ENCODE peak calls at places on chromosomes 12 and 14, in seven cellular contexts. Y is prostate gland; W is gastrocnemius medialis; U is CD8-positive, alpha-beta T cell; N is CD8-positive, alpha-beta memory T cell; V is uterus; T is heart left ventricle. E is an unnamed sample.
A peak's percentile ranks its signal among the peaks of the same experiment; 100 is the strongest.

GRCh38 chr12:78726854-78727253 is 137.7 kb upstream of the SYT1 start:
- DNase-seq in Y (no peak), W (no peak), U (no peak), N (no peak), V (no peak), T (no peak), E (peak; percentile 22)

GRCh38 chr14:106395460-106396050 is 869.2 kb downstream of the TMEM121 start:
- DNase-seq in Y (no peak), W (no peak), U (no peak), N (no peak), V (no peak), T (no peak), E (no peak)

GRCh38 chr14:95776798-95777615 is 63.1 kb upstream of the TCL1A start:
- DNase-seq in Y (no peak), W (no peak), U (no peak), N (no peak), V (no peak), T (no peak), E (no peak)

GRCh38 chr12:67358686-67359374 is 89.7 kb downstream of the CAND1 start:
- DNase-seq in Y (no peak), W (no peak), U (no peak), N (no peak), V (no peak), T (no peak), E (no peak)

GRCh38 chr14:75989134-75989533 is 3.6 kb downstream of the IFT43 start:
- DNase-seq in Y (no peak), W (peak; percentile 55), U (no peak), N (no peak), V (peak; percentile 85), T (peak; percentile 53), E (no peak)

GRCh38 chr14:68131907-68132306 is 312.3 kb downstream of the RAD51B start:
- DNase-seq in Y (no peak), W (no peak), U (no peak), N (no peak), V (no peak), T (no peak), E (no peak)

GRCh38 chr12:96063046-96063445 is 27.7 kb upstream of the LTA4H start:
- DNase-seq in Y (no peak), W (no peak), U (no peak), N (no peak), V (no peak), T (no peak), E (no peak)

GRCh38 chr14:58332514-58332913 is 34.2 kb downstream of the ARID4A start:
- DNase-seq in Y (no peak), W (no peak), U (no peak), N (no peak), V (no peak), T (no peak), E (no peak)

GRCh38 chr12:2856051-2856450 is 788 bp downstream of the TEX52 start:
- DNase-seq in Y (no peak), W (no peak), U (no peak), N (no peak), V (no peak), T (no peak), E (no peak)

GRCh38 chr12:119630223-119630781 is 36.7 kb downstream of the TMEM233 start:
- DNase-seq in Y (no peak), W (no peak), U (no peak), N (no peak), V (no peak), T (no peak), E (no peak)

GRCh38 chr12:93514853-93515252 is 47.5 kb downstream of the MRPL42 start:
- DNase-seq in Y (no peak), W (no peak), U (no peak), N (no peak), V (no peak), T (no peak), E (no peak)

GRCh38 chr14:66288511-66288910 is 197.7 kb upstream of the CCDC196 start:
- DNase-seq in Y (no peak), W (no peak), U (no peak), N (no peak), V (no peak), T (no peak), E (no peak)

GRCh38 chr12:21656931-21657335 is 709 bp downstream of the LDHB start:
- DNase-seq in Y (peak; percentile 35), W (no peak), U (peak; percentile 42), N (peak; percentile 44), V (no peak), T (peak; percentile 45), E (peak; percentile 65)

DNA sequence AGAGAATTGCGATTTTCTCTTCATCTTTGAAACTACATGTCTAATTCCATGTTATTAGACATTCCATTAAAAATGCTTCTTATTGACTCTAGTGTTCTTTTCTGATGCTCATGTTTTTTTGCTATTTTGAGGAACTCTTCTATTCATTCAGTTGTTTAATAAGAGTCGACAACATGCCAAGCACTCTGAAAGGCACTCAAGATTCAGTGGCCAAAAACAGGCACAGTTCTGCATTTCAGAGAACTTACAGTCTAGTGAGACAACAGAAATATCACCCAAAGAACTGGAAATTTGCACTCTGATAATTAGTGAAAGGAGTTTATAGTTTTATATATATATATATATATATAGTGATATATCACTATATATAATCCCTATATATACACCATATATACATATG is 111.7 kb downstream of the TSHR start:
- DNase-seq in Y (no peak), W (no peak), U (no peak), N (no peak), V (no peak), T (no peak), E (no peak)
- H3K4me1 ChIP-seq in Y (no peaks in the 10 kb centered on the region), W (no peaks in the 10 kb centered on the region), U (no peaks in the 10 kb centered on the region), N (no peaks in the 10 kb centered on the region), V (no peaks in the 10 kb centered on the region), T (no peaks in the 10 kb centered on the region), E (no peaks in the 10 kb centered on the region)

GRCh38 chr12:53207042-53207441 is at the start of gene ITGB7:
- DNase-seq in Y (no peak), W (no peak), U (peak; percentile 80), N (peak; percentile 75), V (no peak), T (no peak), E (peak; percentile 83)

GRCh38 chr12:53208877-53209463 is 1.9 kb upstream of the ITGB7 start:
- DNase-seq in Y (no peak), W (no peak), U (no peak), N (peak; percentile 42), V (no peak), T (no peak), E (no peak)

GRCh38 chr12:53210843-53211242 is 3.8 kb upstream of the ITGB7 start:
- DNase-seq in Y (no peak), W (no peak), U (no peak), N (no peak), V (no peak), T (no peak), E (no peak)

GRCh38 chr12:53205747-53206146 is 1.3 kb downstream of the ITGB7 start:
- DNase-seq in Y (no peak), W (no peak), U (peak; percentile 69), N (no peak), V (no peak), T (no peak), E (no peak)

DNA sequence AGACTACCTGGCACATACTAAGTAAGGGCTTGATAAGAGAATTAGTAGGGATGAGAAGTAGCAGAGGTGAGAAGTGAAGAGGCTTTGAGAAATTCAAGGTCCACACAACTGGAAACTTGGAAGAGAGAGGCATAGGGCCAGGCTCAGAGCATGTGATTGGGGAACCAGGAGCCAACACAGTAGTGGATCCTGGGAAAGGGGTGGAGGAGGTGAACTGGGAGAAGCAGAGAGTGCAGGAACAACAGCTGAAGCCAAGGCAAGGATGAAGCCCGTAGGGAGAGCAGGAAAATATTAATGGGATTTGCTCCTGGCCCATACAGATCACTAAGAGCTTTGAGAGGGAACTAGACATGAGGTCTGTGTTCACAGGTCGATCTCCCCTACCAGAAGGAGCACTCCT is 1.4 kb upstream of the ITGB7 start:
- DNase-seq in Y (no peak), W (no peak), U (no peak), N (no peak), V (no peak), T (no peak), E (no peak)
- H3K4me1 ChIP-seq in Y (no peaks in the 10 kb centered on the region), W (peaks cover 3% of the 10 kb centered on the region), U (peaks cover 51% of the 10 kb centered on the region), N (peaks cover 60% of the 10 kb centered on the region), V (no peaks in the 10 kb centered on the region), T (peaks cover 19% of the 10 kb centered on the region), E (peaks cover 4% of the 10 kb centered on the region)

GRCh38 chr12:54383041-54383609 is 1.4 kb downstream of the ZNF385A start:
- DNase-seq in Y (no peak), W (no peak), U (no peak), N (no peak), V (no peak), T (no peak), E (no peak)

GRCh38 chr12:54386781-54387467 is 2.4 kb upstream of the ZNF385A start:
- DNase-seq in Y (no peak), W (no peak), U (no peak), N (no peak), V (no peak), T (no peak), E (no peak)

GRCh38 chr12:54385251-54385914 is 850 bp upstream of the ZNF385A start:
- DNase-seq in Y (no peak), W (no peak), U (no peak), N (no peak), V (no peak), T (no peak), E (no peak)

GRCh38 chr12:54381136-54381535 is 3.4 kb downstream of the ZNF385A start:
- DNase-seq in Y (no peak), W (no peak), U (no peak), N (no peak), V (no peak), T (no peak), E (no peak)

DNA sequence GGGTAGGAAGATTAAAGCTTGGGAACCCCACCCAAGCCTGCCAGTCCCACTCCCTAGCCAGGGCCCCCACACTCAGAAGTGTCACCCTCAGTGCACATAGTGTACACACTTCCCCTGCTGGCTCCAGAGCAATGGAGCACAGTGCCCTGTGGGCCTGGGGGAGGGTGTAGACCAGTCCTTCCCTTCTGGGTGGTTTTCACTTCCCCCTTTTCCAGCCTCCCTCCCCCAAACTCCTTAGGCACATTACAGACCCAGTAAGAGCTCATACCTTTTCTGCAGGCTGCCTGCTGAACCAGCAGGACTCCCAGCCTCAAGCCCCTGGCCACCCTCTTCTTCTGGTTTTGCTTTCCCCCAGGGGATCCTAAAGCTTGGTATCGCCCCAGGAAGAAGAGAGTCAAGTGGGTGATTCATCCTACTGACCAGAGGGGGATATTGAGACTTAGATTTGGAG is at the start of gene ZNF385A:
- DNase-seq in Y (no peak), W (no peak), U (no peak), N (no peak), V (no peak), T (no peak), E (no peak)
- H3K4me1 ChIP-seq in Y (peaks cover 8% of the 10 kb centered on the region), W (peaks cover 63% of the 10 kb centered on the region), U (no peaks in the 10 kb centered on the region), N (no peaks in the 10 kb centered on the region), V (no peaks in the 10 kb centered on the region), T (peaks cover 11% of the 10 kb centered on the region), E (no peaks in the 10 kb centered on the region)

DNA sequence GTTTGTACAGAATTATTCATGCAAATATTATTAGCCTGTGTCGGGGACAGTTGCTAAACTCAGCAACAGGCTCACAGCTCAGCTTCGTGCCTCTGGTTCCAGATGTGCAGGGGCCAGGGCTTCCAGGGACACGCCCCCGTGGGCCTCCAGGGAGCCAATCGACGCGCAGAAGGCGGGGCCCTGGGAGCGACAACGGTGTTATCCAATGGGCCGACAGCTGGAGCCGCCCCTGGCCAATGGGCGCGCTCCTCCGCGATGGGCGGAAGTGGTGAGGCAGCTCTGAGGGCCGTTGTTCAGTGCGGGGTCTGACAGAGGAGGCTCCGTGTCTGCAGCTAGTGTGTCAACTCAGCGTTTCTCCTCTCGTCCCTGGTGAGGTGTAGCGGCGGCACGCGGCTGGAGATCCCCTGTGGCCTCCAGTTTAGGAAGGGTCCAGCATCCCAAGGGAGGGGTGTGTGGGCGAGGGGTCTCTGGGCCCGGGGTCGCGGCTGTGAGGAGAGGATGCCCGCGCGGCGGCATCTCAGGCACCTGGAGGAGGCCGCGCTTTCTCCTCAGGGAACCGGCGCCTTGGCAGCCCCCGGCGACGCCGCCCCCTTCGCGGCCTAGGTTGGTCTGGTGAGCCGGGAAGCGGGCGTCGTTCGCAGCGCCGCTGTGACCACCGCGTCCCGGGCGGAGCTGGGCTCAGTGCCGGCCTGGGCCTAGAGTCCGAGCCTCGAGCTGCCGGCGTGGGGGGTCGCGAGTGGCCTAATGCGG is at the start of gene TRAFD1:
- DNase-seq in Y (peak; percentile 97), W (peak; percentile 97), U (peak; percentile 98), N (peak; percentile 99), V (peak; percentile 96), T (peak; percentile 98), E (peak; percentile 99)
- H3K4me1 ChIP-seq in Y (peaks cover 11% of the 10 kb centered on the region), W (peaks cover 33% of the 10 kb centered on the region), U (peaks cover 38% of the 10 kb centered on the region), N (peaks cover 45% of the 10 kb centered on the region), V (peaks cover 19% of the 10 kb centered on the region), T (peaks cover 69% of the 10 kb centered on the region), E (peaks cover 13% of the 10 kb centered on the region)

E was measured in colonic mucosa.